ENCODE peak calls at places on chromosomes 6 and 20, in four cellular contexts. G, B, T and M are unnamed samples.
A peak's percentile ranks its signal among the peaks of the same experiment; 100 is the strongest.

GRCh38 chr6:133512410-133513016 is 271.4 kb downstream of the EYA4 start:
- DNase-seq in G (peak; percentile 7), T (peak; percentile 73), B (peak; percentile 21), M (peak; percentile 76)

GRCh38 chr20:45867811-45868176 is 10.4 kb downstream of the ZSWIM3 start:
- DNase-seq in B (no peak), T (peak; percentile 42), G (no peak), M (peak; percentile 40)

GRCh38 chr6:105603779-105604592 is 201.1 kb upstream of the PREP start:
- DNase-seq in B (no peak), T (peak; percentile 95), G (no peak), M (no peak)

GRCh38 chr6:151024597-151024996 is 159.1 kb downstream of the MTHFD1L start:
- DNase-seq in B (no peak), T (no peak), G (no peak), M (no peak)

GRCh38 chr20:35730583-35731468 is 11.2 kb downstream of the RBM39 start:
- DNase-seq in T (no peak), B (no peak), G (no peak), M (no peak)

GRCh38 chr20:7851031-7851490 is 89.2 kb downstream of the HAO1 start:
- DNase-seq in G (no peak), T (peak; percentile 18), B (no peak), M (no peak)

GRCh38 chr6:190596-191395 is 101.5 kb upstream of the DUSP22 start:
- DNase-seq in T (no peak), B (no peak), G (no peak), M (no peak)

GRCh38 chr6:130282234-130282995 is 59.7 kb upstream of the SAMD3 start:
- DNase-seq in B (no peak), T (peak; percentile 63), G (no peak), M (peak; percentile 33)

GRCh38 chr20:22728146-22728745 is 143.9 kb upstream of the FOXA2 start:
- DNase-seq in G (no peak), T (no peak), B (no peak), M (no peak)